ENCODE peak calls at places on chromosomes 2 and 18, in seven cellular contexts. One of them, this sample, is unnamed.

GRCh38 chr2:74573747-74574562 is 19.4 kb downstream of the DOK1 start:
- DNase-seq in H1: no peak
- DNase-seq in GM12878: peak; percentile 59
- DNase-seq in HCT116: no peak
- DNase-seq in SK-N-SH: no peak
- DNase-seq in K562: no peak
- DNase-seq in HepG2: no peak
- DNase-seq in this sample: no peak

GRCh38 chr2:187250137-187250536 is 197.9 kb downstream of the CALCRL start:
- DNase-seq in HCT116: no peak
- DNase-seq in HepG2: no peak
- DNase-seq in H1: no peak
- DNase-seq in GM12878: no peak
- DNase-seq in K562: no peak
- DNase-seq in SK-N-SH: no peak
- DNase-seq in this sample: no peak

GRCh38 chr18:48543228-48543627 is 4.4 kb downstream of the CTIF start:
- DNase-seq in K562: peak; percentile 36
- DNase-seq in HepG2: peak; percentile 65
- DNase-seq in SK-N-SH: no peak
- DNase-seq in H1: peak; percentile 59
- DNase-seq in GM12878: no peak
- DNase-seq in HCT116: no peak
- DNase-seq in this sample: no peak

GRCh38 chr18:26710460-26711096 is 154.9 kb downstream of the AQP4 start:
- DNase-seq in HCT116: no peak
- DNase-seq in GM12878: peak; percentile 73
- DNase-seq in H1: no peak
- DNase-seq in HepG2: no peak
- DNase-seq in K562: no peak
- DNase-seq in SK-N-SH: no peak
- DNase-seq in this sample: no peak

GRCh38 chr2:120428748-120429147 is 82.8 kb downstream of the INHBB start:
- DNase-seq in SK-N-SH: no peak
- DNase-seq in HCT116: no peak
- DNase-seq in GM12878: no peak
- DNase-seq in H1: peak; percentile 33
- DNase-seq in HepG2: no peak
- DNase-seq in K562: no peak
- DNase-seq in this sample: no peak

GRCh38 chr18:22410126-22410525 is 7.6 kb downstream of the CTAGE1 start:
- DNase-seq in HCT116: no peak
- DNase-seq in K562: no peak
- DNase-seq in H1: no peak
- DNase-seq in GM12878: no peak
- DNase-seq in SK-N-SH: no peak
- DNase-seq in HepG2: no peak
- DNase-seq in this sample: no peak

GRCh38 chr18:72107647-72108046 is 436.5 kb downstream of the CBLN2 start:
- DNase-seq in H1: peak; percentile 54
- DNase-seq in SK-N-SH: no peak
- DNase-seq in GM12878: no peak
- DNase-seq in K562: no peak
- DNase-seq in HepG2: no peak
- DNase-seq in HCT116: no peak
- DNase-seq in this sample: no peak

GRCh38 chr2:23803275-23803964 is 123.5 kb downstream of the ATAD2B start:
- DNase-seq in SK-N-SH: no peak
- DNase-seq in H1: no peak
- DNase-seq in HCT116: no peak
- DNase-seq in GM12878: no peak
- DNase-seq in K562: no peak
- DNase-seq in HepG2: no peak
- DNase-seq in this sample: no peak

GRCh38 chr2:72183466-72183865 is 35.8 kb upstream of the CYP26B1 start:
- DNase-seq in HepG2: no peak
- DNase-seq in HCT116: no peak
- DNase-seq in H1: no peak
- DNase-seq in SK-N-SH: no peak
- DNase-seq in GM12878: no peak
- DNase-seq in K562: no peak
- DNase-seq in this sample: no peak

GRCh38 chr2:182897137-182897536 is 30.7 kb upstream of the FRZB start:
- DNase-seq in K562: no peak
- DNase-seq in HCT116: no peak
- DNase-seq in H1: no peak
- DNase-seq in HepG2: no peak
- DNase-seq in SK-N-SH: no peak
- DNase-seq in GM12878: no peak
- DNase-seq in this sample: no peak
- TF ChIP-seq YY1 in K562: no peak
- TF ChIP-seq YY1 in HCT116: no peak
- TF ChIP-seq YY1 in H1: no peak
- TF ChIP-seq YY1 in HepG2: no peak
- TF ChIP-seq YY1 in SK-N-SH: no peak
- TF ChIP-seq YY1 in GM12878: no peak
- TF ChIP-seq YY1 in this sample: no peak

GRCh38 chr2:40489678-40489960 is 37.7 kb upstream of the SLC8A1 start:
- DNase-seq in SK-N-SH: no peak
- DNase-seq in HepG2: no peak
- DNase-seq in HCT116: no peak
- DNase-seq in K562: no peak
- DNase-seq in H1: no peak
- DNase-seq in GM12878: no peak
- DNase-seq in this sample: no peak
- H3K4me3 ChIP-seq in SK-N-SH: no peak overlapping the region
- H3K4me3 ChIP-seq in HepG2: peak overlapping the region; percentile 51
- H3K4me3 ChIP-seq in HCT116: no peak overlapping the region
- H3K4me3 ChIP-seq in K562: no peak overlapping the region
- H3K4me3 ChIP-seq in H1: no peak overlapping the region
- H3K4me3 ChIP-seq in GM12878: no peak overlapping the region
- H3K4me3 ChIP-seq in this sample: no peak overlapping the region

GRCh38 chr18:3005462-3005861 is 7.5 kb downstream of the LPIN2 start:
- DNase-seq in HCT116: no peak
- DNase-seq in H1: no peak
- DNase-seq in SK-N-SH: no peak
- DNase-seq in GM12878: no peak
- DNase-seq in HepG2: no peak
- DNase-seq in K562: no peak
- DNase-seq in this sample: no peak

GRCh38 chr18:3012920-3013810 is at the start of gene LPIN2:
- DNase-seq in GM12878: peak; percentile 71
- DNase-seq in HCT116: peak; percentile 87
- DNase-seq in K562: peak; percentile 98
- DNase-seq in H1: peak; percentile 92
- DNase-seq in SK-N-SH: peak; percentile 96
- DNase-seq in HepG2: peak; percentile 95
- DNase-seq in this sample: peak; percentile 81

GRCh38 chr18:3012306-3012919 is 531 bp downstream of the LPIN2 start:
- DNase-seq in H1: peak; percentile 70
- DNase-seq in GM12878: no peak
- DNase-seq in HCT116: no peak
- DNase-seq in HepG2: no peak
- DNase-seq in SK-N-SH: peak; percentile 83
- DNase-seq in K562: peak; percentile 82
- DNase-seq in this sample: no peak

GRCh38 chr18:3007491-3007890 is 5.5 kb downstream of the LPIN2 start:
- DNase-seq in SK-N-SH: no peak
- DNase-seq in GM12878: no peak
- DNase-seq in K562: no peak
- DNase-seq in HepG2: no peak
- DNase-seq in H1: no peak
- DNase-seq in HCT116: no peak
- DNase-seq in this sample: no peak

DNA sequence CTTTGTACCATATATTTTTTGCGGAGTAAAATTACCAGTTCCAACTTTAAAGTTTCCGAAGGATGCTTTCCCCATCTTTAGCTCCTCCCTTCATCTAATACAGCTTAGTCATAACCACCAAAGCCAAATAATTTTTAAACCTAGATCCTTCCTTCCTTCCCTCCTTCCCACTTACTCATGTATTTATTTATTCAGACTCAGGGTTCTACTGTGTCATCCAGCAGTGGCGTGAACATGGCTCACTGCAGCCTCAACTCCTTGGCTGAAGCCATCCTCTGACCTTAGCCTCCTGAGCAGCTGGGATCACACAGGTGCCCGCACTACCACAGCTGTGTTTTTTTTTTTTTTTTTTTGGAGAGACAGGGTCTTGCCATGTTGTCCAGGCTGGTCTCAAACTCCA is 4.4 kb downstream of the LPIN2 start:
- DNase-seq in SK-N-SH: no peak
- DNase-seq in K562: no peak
- DNase-seq in HCT116: no peak
- DNase-seq in GM12878: no peak
- DNase-seq in HepG2: no peak
- DNase-seq in H1: no peak
- DNase-seq in this sample: no peak
- TF ChIP-seq YY1 in SK-N-SH: no peak
- TF ChIP-seq YY1 in K562: no peak
- TF ChIP-seq YY1 in HCT116: no peak
- TF ChIP-seq YY1 in GM12878: no peak
- TF ChIP-seq YY1 in HepG2: no peak
- TF ChIP-seq YY1 in H1: no peak
- TF ChIP-seq YY1 in this sample: no peak

GRCh38 chr2:224572338-224572737 is 12.8 kb downstream of the CUL3 start:
- DNase-seq in HepG2: no peak
- DNase-seq in HCT116: no peak
- DNase-seq in GM12878: no peak
- DNase-seq in SK-N-SH: no peak
- DNase-seq in H1: no peak
- DNase-seq in K562: no peak
- DNase-seq in this sample: no peak

GRCh38 chr2:224577541-224577940 is 7.6 kb downstream of the CUL3 start:
- DNase-seq in K562: no peak
- DNase-seq in HepG2: no peak
- DNase-seq in GM12878: no peak
- DNase-seq in HCT116: no peak
- DNase-seq in SK-N-SH: no peak
- DNase-seq in H1: no peak
- DNase-seq in this sample: no peak

GRCh38 chr2:224573724-224574123 is 11.4 kb downstream of the CUL3 start:
- DNase-seq in GM12878: no peak
- DNase-seq in K562: no peak
- DNase-seq in SK-N-SH: no peak
- DNase-seq in HCT116: no peak
- DNase-seq in H1: no peak
- DNase-seq in HepG2: no peak
- DNase-seq in this sample: no peak

GRCh38 chr2:224576098-224576715 is 9.0 kb downstream of the CUL3 start:
- DNase-seq in HCT116: no peak
- DNase-seq in H1: no peak
- DNase-seq in HepG2: no peak
- DNase-seq in GM12878: peak; percentile 43
- DNase-seq in SK-N-SH: no peak
- DNase-seq in K562: no peak
- DNase-seq in this sample: no peak

GRCh38 chr2:224574423-224575084 is 10.6 kb downstream of the CUL3 start:
- DNase-seq in SK-N-SH: no peak
- DNase-seq in HCT116: no peak
- DNase-seq in HepG2: no peak
- DNase-seq in K562: no peak
- DNase-seq in GM12878: no peak
- DNase-seq in H1: no peak
- DNase-seq in this sample: no peak
- H3K4me3 ChIP-seq in SK-N-SH: no peak overlapping the region
- H3K4me3 ChIP-seq in HCT116: no peak overlapping the region
- H3K4me3 ChIP-seq in HepG2: no peak overlapping the region
- H3K4me3 ChIP-seq in K562: no peak overlapping the region
- H3K4me3 ChIP-seq in GM12878: no peak overlapping the region
- H3K4me3 ChIP-seq in H1: no peak overlapping the region
- H3K4me3 ChIP-seq in this sample: no peak overlapping the region

GRCh38 chr2:227310756-227311110 is 14.3 kb upstream of the MFF start:
- DNase-seq in GM12878: no peak
- DNase-seq in K562: no peak
- DNase-seq in HCT116: peak; percentile 28
- DNase-seq in HepG2: peak; percentile 34
- DNase-seq in H1: no peak
- DNase-seq in SK-N-SH: no peak
- DNase-seq in this sample: no peak
- TF ChIP-seq YY1 in GM12878: no peak
- TF ChIP-seq YY1 in K562: no peak
- TF ChIP-seq YY1 in HCT116: no peak
- TF ChIP-seq YY1 in HepG2: no peak
- TF ChIP-seq YY1 in H1: no peak
- TF ChIP-seq YY1 in SK-N-SH: no peak
- TF ChIP-seq YY1 in this sample: no peak

GRCh38 chr2:134717706-134718094 is 1.1 kb downstream of the TMEM163 start:
- DNase-seq in K562: no peak
- DNase-seq in GM12878: no peak
- DNase-seq in H1: no peak
- DNase-seq in HCT116: no peak
- DNase-seq in SK-N-SH: no peak
- DNase-seq in HepG2: no peak
- DNase-seq in this sample: no peak

GRCh38 chr2:134718956-134719814 is at the start of gene TMEM163:
- DNase-seq in HepG2: no peak
- DNase-seq in K562: peak; percentile 51
- DNase-seq in H1: peak; percentile 66
- DNase-seq in HCT116: no peak
- DNase-seq in GM12878: no peak
- DNase-seq in SK-N-SH: no peak
- DNase-seq in this sample: no peak

GRCh38 chr2:134715932-134716643 is 2.7 kb downstream of the TMEM163 start:
- DNase-seq in GM12878: no peak
- DNase-seq in K562: no peak
- DNase-seq in SK-N-SH: no peak
- DNase-seq in HCT116: no peak
- DNase-seq in H1: no peak
- DNase-seq in HepG2: no peak
- DNase-seq in this sample: no peak

GRCh38 chr2:134716716-134717585 is 1.8 kb downstream of the TMEM163 start:
- DNase-seq in HepG2: no peak
- DNase-seq in SK-N-SH: no peak
- DNase-seq in H1: no peak
- DNase-seq in HCT116: no peak
- DNase-seq in GM12878: no peak
- DNase-seq in K562: no peak
- DNase-seq in this sample: no peak

GRCh38 chr2:134718095-134718955 is 475 bp downstream of the TMEM163 start:
- DNase-seq in HCT116: no peak
- DNase-seq in GM12878: no peak
- DNase-seq in K562: no peak
- DNase-seq in SK-N-SH: peak; percentile 79
- DNase-seq in H1: peak; percentile 77
- DNase-seq in HepG2: no peak
- DNase-seq in this sample: no peak
- H3K4me3 ChIP-seq in HCT116: no peak overlapping the region
- H3K4me3 ChIP-seq in GM12878: peak overlapping the region; percentile 44
- H3K4me3 ChIP-seq in K562: no peak overlapping the region
- H3K4me3 ChIP-seq in SK-N-SH: peak overlapping the region; percentile 43
- H3K4me3 ChIP-seq in H1: peak overlapping the region; percentile 61
- H3K4me3 ChIP-seq in HepG2: peak overlapping the region; percentile 52
- H3K4me3 ChIP-seq in this sample: peak overlapping the region; percentile 71

GRCh38 chr2:191864623-191865521 is 18.0 kb upstream of the CAVIN2 start:
- DNase-seq in HCT116: no peak
- DNase-seq in H1: no peak
- DNase-seq in GM12878: no peak
- DNase-seq in SK-N-SH: no peak
- DNase-seq in HepG2: peak; percentile 84
- DNase-seq in K562: no peak
- DNase-seq in this sample: no peak
- TF ChIP-seq YY1 in HCT116: no peak
- TF ChIP-seq YY1 in H1: no peak
- TF ChIP-seq YY1 in GM12878: no peak
- TF ChIP-seq YY1 in SK-N-SH: no peak
- TF ChIP-seq YY1 in HepG2: no peak
- TF ChIP-seq YY1 in K562: no peak
- TF ChIP-seq YY1 in this sample: no peak